ENCODE peak calls at places on chromosomes 11 and 22, in nine cellular contexts. Z is HCT116; V is left ventricle myocardium inferior; X is CD4-positive, alpha-beta T cell; C is body of pancreas; T is AG04449; G is right atrium auricular region; L is bronchial epithelial cell; D is psoas muscle. A is an unnamed sample.
A peak's percentile ranks its signal among the peaks of the same experiment; 100 is the strongest.

GRCh38 chr11:19816040-19816439 is 103.4 kb downstream of the NAV2 start:
- DNase-seq in Z (no peak), V (no peak), X (no peak), C (peak; percentile 27), T (no peak), G (no peak), L (no peak), D (no peak), A (no peak)

GRCh38 chr22:20565761-20566160 is 58.4 kb downstream of the MED15 start:
- DNase-seq in Z (no peak), V (no peak), X (no peak), C (no peak), T (no peak), G (no peak), L (no peak), D (peak; percentile 19), A (no peak)

GRCh38 chr11:12201016-12201985 is 90.9 kb downstream of the MICAL2 start:
- DNase-seq in Z (no peak), V (peak; percentile 72), X (no peak), C (peak; percentile 39), T (peak; percentile 98), G (peak; percentile 91), L (peak; percentile 71), D (no peak), A (no peak)

GRCh38 chr11:41256060-41256459 is 203.4 kb downstream of the LRRC4C start:
- DNase-seq in Z (no peak), V (no peak), X (no peak), C (no peak), T (no peak), G (no peak), L (no peak), D (no peak), A (no peak)

GRCh38 chr11:7457211-7457610 is 28.1 kb upstream of the OLFML1 start:
- DNase-seq in Z (no peak), V (no peak), X (no peak), C (no peak), T (no peak), G (no peak), L (peak; percentile 83), D (no peak), A (no peak)

GRCh38 chr11:128297111-128297651 is 290.2 kb downstream of the ETS1 start:
- DNase-seq in Z (no peak), V (no peak), X (no peak), C (no peak), T (no peak), G (no peak), L (no peak), D (no peak), A (no peak)

GRCh38 chr11:126465573-126466287 is 110.2 kb downstream of the ST3GAL4 start:
- DNase-seq in Z (no peak), V (no peak), X (no peak), C (peak; percentile 25), T (no peak), G (no peak), L (no peak), D (no peak), A (no peak)

GRCh38 chr11:95699631-95700470 is 89.7 kb downstream of the FAM76B start:
- DNase-seq in Z (no peak), V (no peak), X (no peak), C (no peak), T (no peak), G (no peak), L (peak; percentile 44), D (no peak), A (no peak)

GRCh38 chr11:111838054-111838453 is 33.3 kb downstream of the ALG9 start:
- DNase-seq in Z (no peak), V (no peak), X (no peak), C (no peak), T (no peak), G (no peak), L (no peak), D (no peak), A (no peak)

DNA sequence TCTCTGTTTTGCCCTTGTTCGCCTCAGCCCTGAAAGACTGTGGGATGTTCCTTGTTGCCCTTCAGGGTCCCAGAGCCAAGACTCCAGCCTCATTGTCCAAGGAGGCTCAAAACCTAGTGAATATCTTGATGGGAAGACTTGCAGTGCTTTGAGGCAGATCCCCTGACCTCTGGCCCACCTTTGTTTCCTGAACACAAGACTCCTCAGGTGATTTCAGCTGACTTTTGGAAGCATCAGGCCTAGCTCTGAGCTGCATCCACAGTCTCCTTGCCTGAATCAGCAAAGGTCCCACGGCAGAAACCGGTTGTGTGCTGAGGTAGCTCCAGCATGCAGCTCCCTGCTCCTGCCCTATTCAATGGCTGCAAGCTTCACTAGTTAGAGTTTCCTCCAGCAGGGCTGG is 159.3 kb upstream of the B3GAT1 start:
- DNase-seq in Z (no peak), V (no peak), X (no peak), C (no peak), T (no peak), G (peak; percentile 32), L (no peak), D (no peak), A (no peak)
- TF ChIP-seq CTCF in Z (no peak), V (no peak), X (no peak), C (no peak), T (no peak), G (no peak), L (no peak), D (no peak), A (no peak)

DNA sequence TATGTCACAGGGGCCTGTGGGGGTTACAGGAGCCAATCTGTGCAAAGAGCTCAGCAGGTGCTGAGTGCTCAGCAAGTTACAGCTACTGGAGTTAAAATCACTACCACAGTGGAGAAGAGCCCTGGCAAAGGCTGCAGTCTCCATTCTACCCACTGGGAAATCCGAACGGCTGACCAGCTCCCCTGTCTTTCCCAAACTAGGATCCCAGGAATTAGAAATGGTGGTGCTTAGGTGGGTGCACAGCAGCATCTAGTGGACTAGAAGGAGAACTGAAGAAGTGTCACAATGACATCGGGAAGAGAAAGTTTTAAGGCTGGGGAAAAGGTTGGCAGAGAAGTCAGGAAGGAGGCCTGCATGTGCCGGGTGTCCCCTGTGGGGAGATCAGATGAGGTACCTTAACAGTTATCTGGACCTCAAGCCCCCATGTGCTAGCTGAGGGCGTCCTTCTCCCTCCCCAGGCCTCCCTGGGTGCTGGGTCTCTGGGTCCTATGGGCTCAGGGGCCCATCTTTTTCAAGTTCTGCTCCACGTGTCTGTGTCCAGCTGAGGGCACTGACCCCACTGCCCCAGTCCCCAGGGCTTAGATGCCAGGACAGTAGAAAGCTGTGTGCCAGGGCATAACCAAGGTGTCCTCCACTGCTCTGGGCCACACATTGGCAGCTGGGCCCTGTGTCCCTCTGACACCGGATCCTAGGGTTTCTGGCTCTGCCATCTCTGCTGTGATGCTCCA is 1.9 kb downstream of the PIWIL3 start:
- DNase-seq in Z (peak; percentile 61), V (no peak), X (no peak), C (no peak), T (no peak), G (no peak), L (peak; percentile 20), D (no peak), A (no peak)
- TF ChIP-seq CTCF in Z (peak; percentile 83), V (peak; percentile 49), X (no peak), C (no peak), T (peak; percentile 35), G (peak; percentile 57), L (peak; percentile 34), D (peak; percentile 19), A (no peak)

GRCh38 chr22:22591348-22592299 is 32.6 kb upstream of the PRAME start:
- DNase-seq in Z (no peak), V (no peak), X (no peak), C (no peak), T (no peak), G (no peak), L (peak; percentile 2), D (no peak), A (no peak)
- TF ChIP-seq CTCF in Z (peak; percentile 33), V (no peak), X (no peak), C (no peak), T (no peak), G (peak; percentile 24), L (no peak), D (no peak), A (no peak)

GRCh38 chr22:48486163-48486957 is 1341.3 kb downstream of the BRD1 start:
- DNase-seq in Z (no peak), V (no peak), X (no peak), C (no peak), T (no peak), G (no peak), L (no peak), D (no peak), A (no peak)

GRCh38 chr22:48490513-48491411 is 1336.9 kb downstream of the BRD1 start:
- DNase-seq in Z (no peak), V (no peak), X (no peak), C (no peak), T (no peak), G (no peak), L (no peak), D (no peak), A (no peak)

GRCh38 chr22:48489551-48490512 is 1337.8 kb downstream of the BRD1 start:
- DNase-seq in Z (no peak), V (no peak), X (no peak), C (no peak), T (no peak), G (no peak), L (no peak), D (no peak), A (no peak)

GRCh38 chr22:48488611-48489456 is 1338.8 kb downstream of the BRD1 start:
- DNase-seq in Z (no peak), V (no peak), X (no peak), C (no peak), T (no peak), G (no peak), L (no peak), D (no peak), A (no peak)

GRCh38 chr22:48488149-48488551 is 1339.5 kb downstream of the BRD1 start:
- DNase-seq in Z (no peak), V (no peak), X (no peak), C (no peak), T (no peak), G (no peak), L (no peak), D (no peak), A (no peak)
- TF ChIP-seq CTCF in Z (no peak), V (no peak), X (no peak), C (no peak), T (peak; percentile 11), G (no peak), L (no peak), D (no peak), A (no peak)

GRCh38 chr11:120205596-120206161 is 5.2 kb upstream of the OAF start:
- DNase-seq in Z (no peak), V (no peak), X (no peak), C (no peak), T (no peak), G (no peak), L (peak; percentile 90), D (no peak), A (no peak)
- TF ChIP-seq CTCF in Z (no peak), V (no peak), X (no peak), C (no peak), T (no peak), G (no peak), L (no peak), D (no peak), A (no peak)

GRCh38 chr11:104256525-104256924 is 92.6 kb upstream of the PDGFD start:
- DNase-seq in Z (no peak), V (no peak), X (no peak), C (no peak), T (no peak), G (no peak), L (peak; percentile 30), D (no peak), A (no peak)
- TF ChIP-seq CTCF in Z (peak; percentile 32), V (peak; percentile 30), X (no peak), C (no peak), T (no peak), G (no peak), L (peak; percentile 11), D (peak; percentile 17), A (no peak)

A was measured in GM10248.